ENCODE peak calls at places on chromosome 19, in six cellular contexts. Y is body of pancreas, I is HFF-Myc, B is fibroblast of the aortic adventitia, Z is A549, C is upper lobe of right lung. D is an unnamed sample.

GRCh38 chr19:29367701-29368306 is 154.9 kb upstream of the UQCRFS1 start:
- DNase-seq in Y (no peak), I (no peak), B (no peak), Z (no peak), C (no peak), D (no peak)

GRCh38 chr19:23415034-23415433 is 19.8 kb upstream of the ZNF91 start:
- DNase-seq in Y (no peak), I (no peak), B (no peak), Z (no peak), C (no peak), D (no peak)

GRCh38 chr19:13574933-13575332 is 68.7 kb upstream of the CACNA1A start:
- DNase-seq in Y (no peak), I (no peak), B (peak), Z (peak), C (no peak), D (no peak)

GRCh38 chr19:14516746-14517438 is 1.3 kb downstream of the DNAJB1 start:
- DNase-seq in Y (no peak), I (no peak), B (no peak), Z (no peak), C (no peak), D (no peak)

GRCh38 chr19:13729859-13730258 is 34.5 kb upstream of the MRI1 start:
- DNase-seq in Y (no peak), I (no peak), B (peak), Z (peak), C (no peak), D (no peak)

GRCh38 chr19:46474211-46474610 is 2.8 kb upstream of the PNMA8A start:
- DNase-seq in Y (no peak), I (no peak), B (no peak), Z (no peak), C (peak), D (no peak)

GRCh38 chr19:7705387-7706187 is 3.7 kb upstream of the FCER2 start:
- DNase-seq in Y (no peak), I (no peak), B (no peak), Z (no peak), C (peak), D (no peak)

GRCh38 chr19:12163841-12164240 is 945 bp downstream of the ZNF136 start:
- DNase-seq in Y (no peak), I (no peak), B (peak), Z (no peak), C (no peak), D (peak)

GRCh38 chr19:51020988-51021651 is 1.6 kb upstream of the KLK10 start:
- DNase-seq in Y (peak), I (peak), B (peak), Z (peak), C (no peak), D (peak)

GRCh38 chr19:6524326-6524725 is 6.5 kb upstream of the TNFSF9 start:
- DNase-seq in Y (no peak), I (no peak), B (peak), Z (no peak), C (no peak), D (no peak)

GRCh38 chr19:47230122-47230920 is 678 bp downstream of the BBC3 start:
- DNase-seq in Y (peak), I (no peak), B (peak), Z (peak), C (peak), D (peak)

GRCh38 chr19:4717191-4717965 is 6.3 kb downstream of the DPP9 start:
- DNase-seq in Y (no peak), I (no peak), B (peak), Z (peak), C (peak), D (peak)

GRCh38 chr19:40907968-40908735 is 26.1 kb upstream of the CYP2A7 start:
- DNase-seq in Y (peak), I (no peak), B (no peak), Z (no peak), C (peak), D (no peak)

GRCh38 chr19:38063921-38064320 is 156.9 kb downstream of the SIPA1L3 start:
- DNase-seq in Y (no peak), I (no peak), B (no peak), Z (no peak), C (no peak), D (no peak)

GRCh38 chr19:1154731-1155351 is 19.2 kb downstream of the SBNO2 start:
- DNase-seq in Y (peak), I (no peak), B (peak), Z (peak), C (peak), D (peak)

GRCh38 chr19:470701-471100 is 9.9 kb upstream of the SHC2 start:
- DNase-seq in Y (no peak), I (no peak), B (no peak), Z (no peak), C (no peak), D (no peak)

GRCh38 chr19:40223135-40223822 is 3.2 kb downstream of the CCNP start:
- DNase-seq in Y (no peak), I (no peak), B (no peak), Z (no peak), C (no peak), D (no peak)

GRCh38 chr19:13833330-13834265 is 38.4 kb downstream of the ZSWIM4 start:
- DNase-seq in Y (peak), I (no peak), B (peak), Z (peak), C (peak), D (peak)

GRCh38 chr19:18589380-18590272 is 1.0 kb downstream of the REX1BD start:
- DNase-seq in Y (peak), I (peak), B (peak), Z (peak), C (peak), D (peak)

GRCh38 chr19:42528354-42529247 is at the start of gene CEACAM1:
- DNase-seq in Y (peak), I (no peak), B (no peak), Z (no peak), C (peak), D (peak)

GRCh38 chr19:1247747-1248453 is 483 bp upstream of the MIDN start:
- DNase-seq in Y (peak), I (no peak), B (peak), Z (peak), C (peak), D (peak)

GRCh38 chr19:10918359-10918758 is 10.1 kb downstream of the YIPF2 start:
- DNase-seq in Y (no peak), I (no peak), B (no peak), Z (no peak), C (no peak), D (no peak)

GRCh38 chr19:1236566-1236965 is 1.2 kb downstream of the CBARP start:
- DNase-seq in Y (no peak), I (no peak), B (no peak), Z (no peak), C (no peak), D (no peak)

GRCh38 chr19:6045108-6045507 is 65.2 kb downstream of the RFX2 start:
- DNase-seq in Y (no peak), I (no peak), B (no peak), Z (no peak), C (no peak), D (no peak)

GRCh38 chr19:46271488-46272197 is 25.2 kb upstream of the HIF3A start:
- DNase-seq in Y (no peak), I (no peak), B (peak), Z (peak), C (no peak), D (peak)

GRCh38 chr19:45568732-45569131 is 15.9 kb downstream of the OPA3 start:
- DNase-seq in Y (no peak), I (no peak), B (peak), Z (peak), C (no peak), D (peak)

GRCh38 chr19:9936151-9937000 is at the start of gene OLFM2:
- DNase-seq in Y (peak), I (no peak), B (no peak), Z (no peak), C (no peak), D (no peak)

GRCh38 chr19:16588089-16588823 is 16.0 kb upstream of the SLC35E1 start:
- DNase-seq in Y (peak), I (no peak), B (peak), Z (no peak), C (no peak), D (no peak)

GRCh38 chr19:11673608-11674041 is 65.1 kb downstream of the ZNF823 start:
- DNase-seq in Y (peak), I (no peak), B (peak), Z (peak), C (peak), D (peak)

GRCh38 chr19:42289556-42290041 is 12.3 kb upstream of the PRR19 start:
- DNase-seq in Y (no peak), I (no peak), B (no peak), Z (no peak), C (no peak), D (no peak)

GRCh38 chr19:42018503-42019193 is 24.6 kb upstream of the ATP1A3 start:
- DNase-seq in Y (no peak), I (no peak), B (no peak), Z (no peak), C (no peak), D (peak)

GRCh38 chr19:7739211-7739752 is 7.4 kb upstream of the CLEC4G start:
- DNase-seq in Y (no peak), I (no peak), B (no peak), Z (no peak), C (no peak), D (no peak)

GRCh38 chr19:10384580-10384979 is 4.2 kb upstream of the TYK2 start:
- DNase-seq in Y (no peak), I (no peak), B (no peak), Z (no peak), C (no peak), D (no peak)

GRCh38 chr19:38556521-38557174 is 61.1 kb downstream of the MAP4K1 start:
- DNase-seq in Y (no peak), I (no peak), B (no peak), Z (peak), C (no peak), D (peak)

GRCh38 chr19:7928741-7929701 is 3.1 kb upstream of the CTXN1 start:
- DNase-seq in Y (peak), I (peak), B (peak), Z (peak), C (no peak), D (peak)

GRCh38 chr19:11191273-11191755 is 6.0 kb downstream of the KANK2 start:
- DNase-seq in Y (no peak), I (no peak), B (peak), Z (peak), C (no peak), D (peak)

GRCh38 chr19:57583104-57583520 is 833 bp upstream of the ZIK1 start:
- DNase-seq in Y (no peak), I (no peak), B (no peak), Z (no peak), C (no peak), D (no peak)
- H3K4me3 ChIP-seq in Y (no peak), I (no peak), B (no peak), Z (no peak), C (peak), D (no peak)

GRCh38 chr19:3027292-3027691 is 1.8 kb downstream of the TLE2 start:
- DNase-seq in Y (no peak), I (no peak), B (no peak), Z (no peak), C (no peak), D (no peak)
- H3K4me3 ChIP-seq in Y (no peak), I (no peak), B (no peak), Z (no peak), C (no peak), D (no peak)

GRCh38 chr19:33821871-33822270 is 25.2 kb downstream of the KCTD15 start:
- DNase-seq in Y (no peak), I (no peak), B (peak), Z (no peak), C (no peak), D (no peak)
- H3K4me3 ChIP-seq in Y (no peak), I (no peak), B (no peak), Z (no peak), C (no peak), D (no peak)

GRCh38 chr19:49689133-49690072 is at the start of gene ADM5:
- DNase-seq in Y (peak), I (no peak), B (no peak), Z (no peak), C (peak), D (no peak)

GRCh38 chr19:49688531-49689132 is 762 bp upstream of the ADM5 start:
- DNase-seq in Y (no peak), I (no peak), B (no peak), Z (no peak), C (no peak), D (no peak)

GRCh38 chr19:49686503-49687088 is 2.8 kb upstream of the ADM5 start:
- DNase-seq in Y (no peak), I (no peak), B (no peak), Z (no peak), C (no peak), D (no peak)

GRCh38 chr19:49687150-49687549 is 2.2 kb upstream of the ADM5 start:
- DNase-seq in Y (no peak), I (no peak), B (no peak), Z (no peak), C (no peak), D (no peak)

GRCh38 chr19:49687566-49688316 is 1.7 kb upstream of the ADM5 start:
- DNase-seq in Y (no peak), I (no peak), B (no peak), Z (no peak), C (no peak), D (no peak)
- H3K4me3 ChIP-seq in Y (no peak), I (no peak), B (no peak), Z (no peak), C (peak), D (no peak)

DNA sequence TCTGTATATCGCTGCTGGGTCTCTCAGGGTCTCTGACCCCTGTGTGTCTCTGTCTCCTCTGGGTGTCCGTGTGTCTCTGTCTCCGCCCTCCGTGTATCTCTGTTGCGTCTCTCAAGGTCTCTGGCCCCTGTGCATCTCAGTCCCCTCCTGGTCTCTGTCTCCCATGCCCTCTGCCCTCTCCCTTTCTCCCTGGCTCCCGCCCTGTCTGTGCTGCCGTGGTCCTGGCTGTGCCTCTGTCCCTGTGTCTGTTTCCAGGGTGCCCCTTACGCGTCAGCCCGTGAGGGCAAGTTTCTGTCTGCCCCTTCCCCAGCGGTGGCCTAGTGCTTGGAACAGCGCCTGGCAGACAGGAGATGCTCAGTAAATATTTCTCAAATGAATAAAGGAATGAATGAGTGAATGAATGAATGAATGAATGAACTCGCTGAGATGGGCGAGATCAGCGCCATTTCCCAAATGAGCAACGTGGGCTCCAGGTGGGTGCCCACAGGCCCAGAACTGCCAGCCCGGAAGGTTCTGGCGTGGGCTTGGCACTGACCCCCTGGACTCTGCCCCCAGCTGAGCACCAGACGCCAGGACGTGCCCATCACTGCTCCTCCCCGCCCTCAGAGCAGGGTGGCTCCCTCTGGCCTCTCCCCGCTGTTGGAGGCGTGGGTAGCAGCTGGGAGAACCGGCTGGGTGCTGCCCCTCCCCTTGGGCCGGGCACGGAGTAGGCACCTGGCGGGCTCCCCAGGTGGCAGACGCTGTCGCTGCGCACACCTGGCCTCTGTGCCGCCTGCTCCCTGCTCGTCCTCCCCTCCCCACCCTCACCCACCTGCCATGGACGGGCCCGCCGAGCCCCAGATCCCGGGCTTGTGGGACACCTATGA is at the start of gene SULT2B1:
- DNase-seq in Y (peak), I (no peak), B (no peak), Z (peak), C (peak), D (no peak)
- H3K4me3 ChIP-seq in Y (no peak), I (no peak), B (no peak), Z (peak), C (peak), D (no peak)

GRCh38 chr19:56477429-56478338 is 539 bp upstream of the ZNF667 start:
- DNase-seq in Y (peak), I (peak), B (peak), Z (no peak), C (peak), D (peak)
- H3K4me3 ChIP-seq in Y (peak), I (peak), B (peak), Z (no peak), C (peak), D (peak)

GRCh38 chr19:55503447-55504251 is 15.4 kb downstream of the SSC5D start:
- DNase-seq in Y (peak), I (no peak), B (peak), Z (peak), C (peak), D (peak)
- H3K4me3 ChIP-seq in Y (no peak), I (peak), B (peak), Z (peak), C (peak), D (peak)

GRCh38 chr19:35844482-35845214 is 7.7 kb downstream of the NPHS1 start:
- DNase-seq in Y (no peak), I (no peak), B (no peak), Z (no peak), C (no peak), D (no peak)
- H3K4me3 ChIP-seq in Y (no peak), I (no peak), B (no peak), Z (peak), C (no peak), D (no peak)

D was measured in choroid plexus epithelial cell.